ENCODE peak calls at places on chromosomes 2 and 18, in ten cellular contexts. One of them, this sample, is unnamed. For H3K36me3, the result is how much of the 10 kb centered on the place peaks cover.

GRCh38 chr18:40056085-40056484 is 1898.9 kb upstream of the PIK3C3 start:
- DNase-seq in heart left ventricle: no peak
- DNase-seq in Peyer's patch: no peak
- DNase-seq in gastrocnemius medialis: no peak
- DNase-seq in IMR-90: no peak
- DNase-seq in tibial nerve: no peak
- DNase-seq in testis: no peak
- DNase-seq in ovary: no peak
- DNase-seq in stomach: no peak
- DNase-seq in right lobe of liver: no peak
- DNase-seq in this sample: no peak

GRCh38 chr2:38039111-38039510 is 36.8 kb downstream of the CYP1B1 start:
- DNase-seq in heart left ventricle: no peak
- DNase-seq in Peyer's patch: no peak
- DNase-seq in gastrocnemius medialis: no peak
- DNase-seq in IMR-90: peak
- DNase-seq in tibial nerve: no peak
- DNase-seq in testis: no peak
- DNase-seq in ovary: no peak
- DNase-seq in stomach: no peak
- DNase-seq in right lobe of liver: no peak
- DNase-seq in this sample: no peak

GRCh38 chr18:75612491-75612890 is 185.0 kb upstream of the SMIM21 start:
- DNase-seq in heart left ventricle: no peak
- DNase-seq in Peyer's patch: no peak
- DNase-seq in gastrocnemius medialis: no peak
- DNase-seq in IMR-90: no peak
- DNase-seq in tibial nerve: no peak
- DNase-seq in testis: no peak
- DNase-seq in ovary: no peak
- DNase-seq in stomach: no peak
- DNase-seq in right lobe of liver: no peak
- DNase-seq in this sample: no peak

GRCh38 chr2:225895126-225895525 is 495.6 kb downstream of the NYAP2 start:
- DNase-seq in heart left ventricle: no peak
- DNase-seq in Peyer's patch: no peak
- DNase-seq in gastrocnemius medialis: no peak
- DNase-seq in IMR-90: peak
- DNase-seq in tibial nerve: no peak
- DNase-seq in testis: no peak
- DNase-seq in ovary: no peak
- DNase-seq in stomach: no peak
- DNase-seq in right lobe of liver: no peak
- DNase-seq in this sample: no peak

GRCh38 chr2:230849633-230850357 is 14.9 kb upstream of the ITM2C start:
- DNase-seq in heart left ventricle: peak
- DNase-seq in Peyer's patch: peak
- DNase-seq in gastrocnemius medialis: no peak
- DNase-seq in IMR-90: no peak
- DNase-seq in tibial nerve: no peak
- DNase-seq in testis: peak
- DNase-seq in ovary: no peak
- DNase-seq in stomach: peak
- DNase-seq in right lobe of liver: no peak
- DNase-seq in this sample: no peak

GRCh38 chr18:6616981-6617380 is 112.5 kb upstream of the ARHGAP28 start:
- DNase-seq in heart left ventricle: no peak
- DNase-seq in Peyer's patch: no peak
- DNase-seq in gastrocnemius medialis: no peak
- DNase-seq in IMR-90: peak
- DNase-seq in tibial nerve: no peak
- DNase-seq in testis: no peak
- DNase-seq in ovary: no peak
- DNase-seq in stomach: no peak
- DNase-seq in right lobe of liver: no peak
- DNase-seq in this sample: no peak

GRCh38 chr2:25885933-25886332 is 7.6 kb upstream of the ASXL2 start:
- DNase-seq in heart left ventricle: no peak
- DNase-seq in Peyer's patch: no peak
- DNase-seq in gastrocnemius medialis: no peak
- DNase-seq in IMR-90: peak
- DNase-seq in tibial nerve: no peak
- DNase-seq in testis: no peak
- DNase-seq in ovary: no peak
- DNase-seq in stomach: no peak
- DNase-seq in right lobe of liver: no peak
- DNase-seq in this sample: no peak

GRCh38 chr2:173606619-173607305 is 252.1 kb downstream of the CDCA7 start:
- DNase-seq in heart left ventricle: no peak
- DNase-seq in Peyer's patch: no peak
- DNase-seq in gastrocnemius medialis: no peak
- DNase-seq in IMR-90: no peak
- DNase-seq in tibial nerve: no peak
- DNase-seq in testis: no peak
- DNase-seq in ovary: no peak
- DNase-seq in stomach: no peak
- DNase-seq in right lobe of liver: no peak
- DNase-seq in this sample: no peak

GRCh38 chr2:168559187-168559586 is 103.1 kb downstream of the CERS6 start:
- DNase-seq in heart left ventricle: no peak
- DNase-seq in Peyer's patch: peak
- DNase-seq in gastrocnemius medialis: no peak
- DNase-seq in IMR-90: no peak
- DNase-seq in tibial nerve: no peak
- DNase-seq in testis: peak
- DNase-seq in ovary: no peak
- DNase-seq in stomach: peak
- DNase-seq in right lobe of liver: peak
- DNase-seq in this sample: no peak

GRCh38 chr2:226915846-226916360 is 80.0 kb downstream of the RHBDD1 start:
- DNase-seq in heart left ventricle: no peak
- DNase-seq in Peyer's patch: no peak
- DNase-seq in gastrocnemius medialis: no peak
- DNase-seq in IMR-90: peak
- DNase-seq in tibial nerve: no peak
- DNase-seq in testis: no peak
- DNase-seq in ovary: no peak
- DNase-seq in stomach: no peak
- DNase-seq in right lobe of liver: no peak
- DNase-seq in this sample: no peak

GRCh38 chr2:217804338-217804737 is 198.5 kb downstream of the TNS1 start:
- DNase-seq in heart left ventricle: peak
- DNase-seq in Peyer's patch: no peak
- DNase-seq in gastrocnemius medialis: no peak
- DNase-seq in IMR-90: no peak
- DNase-seq in tibial nerve: no peak
- DNase-seq in testis: no peak
- DNase-seq in ovary: peak
- DNase-seq in stomach: no peak
- DNase-seq in right lobe of liver: no peak
- DNase-seq in this sample: peak

GRCh38 chr2:217804786-217805678 is 197.8 kb downstream of the TNS1 start:
- DNase-seq in heart left ventricle: peak
- DNase-seq in Peyer's patch: no peak
- DNase-seq in gastrocnemius medialis: peak
- DNase-seq in IMR-90: no peak
- DNase-seq in tibial nerve: no peak
- DNase-seq in testis: no peak
- DNase-seq in ovary: peak
- DNase-seq in stomach: no peak
- DNase-seq in right lobe of liver: no peak
- DNase-seq in this sample: peak

GRCh38 chr2:217807025-217807424 is 195.8 kb downstream of the TNS1 start:
- DNase-seq in heart left ventricle: no peak
- DNase-seq in Peyer's patch: no peak
- DNase-seq in gastrocnemius medialis: no peak
- DNase-seq in IMR-90: no peak
- DNase-seq in tibial nerve: no peak
- DNase-seq in testis: no peak
- DNase-seq in ovary: no peak
- DNase-seq in stomach: no peak
- DNase-seq in right lobe of liver: no peak
- DNase-seq in this sample: no peak

GRCh38 chr2:217806480-217806760 is 196.4 kb downstream of the TNS1 start:
- DNase-seq in heart left ventricle: peak
- DNase-seq in Peyer's patch: no peak
- DNase-seq in gastrocnemius medialis: no peak
- DNase-seq in IMR-90: no peak
- DNase-seq in tibial nerve: no peak
- DNase-seq in testis: no peak
- DNase-seq in ovary: no peak
- DNase-seq in stomach: no peak
- DNase-seq in right lobe of liver: peak
- DNase-seq in this sample: no peak

DNA sequence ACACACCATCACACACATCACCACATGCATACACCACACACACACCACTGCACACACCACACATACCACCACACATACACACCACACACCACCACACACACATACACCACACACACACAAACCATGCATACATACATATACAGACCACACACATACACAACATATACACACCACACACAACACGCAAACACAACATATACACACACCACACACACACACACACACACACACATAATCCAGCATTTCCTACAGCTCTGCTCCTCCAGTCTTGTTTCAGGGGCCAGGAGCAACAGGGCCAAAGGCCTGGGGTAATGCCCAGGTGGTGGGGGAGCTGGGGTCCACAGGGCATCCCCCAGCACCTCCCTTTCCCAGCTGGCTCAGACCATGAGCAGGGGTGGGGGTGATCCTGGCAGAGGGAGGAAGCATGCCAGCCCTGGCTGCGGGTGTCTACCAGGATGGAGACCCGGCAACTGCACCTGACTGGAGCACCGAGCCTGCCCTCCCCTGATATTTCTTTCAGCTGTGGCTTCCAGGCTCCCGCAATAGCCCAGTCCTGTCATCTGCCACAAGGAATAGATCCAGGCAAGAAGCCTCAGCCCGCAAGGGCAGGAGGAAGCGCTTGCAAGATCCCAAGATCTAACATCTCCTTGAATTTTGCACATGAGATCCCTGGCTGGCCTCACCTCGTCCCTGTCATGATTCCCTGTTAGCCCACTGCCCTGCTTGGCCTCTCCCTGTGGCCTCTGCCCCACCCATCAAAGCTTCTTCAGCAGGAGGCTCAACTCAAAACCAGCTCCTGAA is 196.9 kb downstream of the TNS1 start:
- DNase-seq in heart left ventricle: peak
- DNase-seq in Peyer's patch: no peak
- DNase-seq in gastrocnemius medialis: no peak
- DNase-seq in IMR-90: no peak
- DNase-seq in tibial nerve: no peak
- DNase-seq in testis: no peak
- DNase-seq in ovary: peak
- DNase-seq in stomach: no peak
- DNase-seq in right lobe of liver: no peak
- DNase-seq in this sample: peak
- H3K36me3 ChIP-seq in heart left ventricle: half or more
- H3K36me3 ChIP-seq in Peyer's patch: half or more
- H3K36me3 ChIP-seq in gastrocnemius medialis: under half
- H3K36me3 ChIP-seq in IMR-90: half or more
- H3K36me3 ChIP-seq in tibial nerve: under half
- H3K36me3 ChIP-seq in testis: under half
- H3K36me3 ChIP-seq in ovary: under half
- H3K36me3 ChIP-seq in stomach: half or more
- H3K36me3 ChIP-seq in right lobe of liver: under half
- H3K36me3 ChIP-seq in this sample: half or more

DNA sequence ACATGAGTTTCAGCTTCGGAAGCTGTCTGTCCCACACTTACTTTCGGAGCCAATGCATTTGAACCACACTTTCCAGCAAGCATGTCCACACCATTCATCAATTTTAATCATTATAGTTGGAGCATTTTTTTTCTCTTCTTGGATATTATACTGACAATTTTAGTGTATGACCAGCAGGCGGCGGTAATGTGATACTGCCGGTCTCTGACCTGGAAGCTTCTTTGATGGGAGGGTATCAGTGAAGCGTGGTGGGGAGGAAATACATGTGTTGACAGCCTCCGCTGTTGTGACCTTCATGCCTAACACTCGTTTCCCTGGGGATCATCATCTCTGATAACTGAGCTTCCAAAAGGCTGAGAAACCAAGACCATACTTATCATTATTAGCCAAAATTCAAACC is 231.7 kb downstream of the GBX2 start:
- DNase-seq in heart left ventricle: no peak
- DNase-seq in Peyer's patch: peak
- DNase-seq in gastrocnemius medialis: no peak
- DNase-seq in IMR-90: no peak
- DNase-seq in tibial nerve: no peak
- DNase-seq in testis: no peak
- DNase-seq in ovary: no peak
- DNase-seq in stomach: peak
- DNase-seq in right lobe of liver: peak
- DNase-seq in this sample: no peak
- TF ChIP-seq CTCF in heart left ventricle: no peak
- TF ChIP-seq CTCF in Peyer's patch: peak
- TF ChIP-seq CTCF in gastrocnemius medialis: no peak
- TF ChIP-seq CTCF in IMR-90: peak
- TF ChIP-seq CTCF in tibial nerve: no peak
- TF ChIP-seq CTCF in testis: peak
- TF ChIP-seq CTCF in ovary: no peak
- TF ChIP-seq CTCF in stomach: no peak
- TF ChIP-seq CTCF in right lobe of liver: peak
- TF ChIP-seq CTCF in this sample: no peak

GRCh38 chr18:50194623-50195532 is at the start of gene MYO5B:
- DNase-seq in heart left ventricle: peak
- DNase-seq in Peyer's patch: peak
- DNase-seq in gastrocnemius medialis: no peak
- DNase-seq in IMR-90: no peak
- DNase-seq in tibial nerve: no peak
- DNase-seq in testis: peak
- DNase-seq in ovary: no peak
- DNase-seq in stomach: peak
- DNase-seq in right lobe of liver: peak
- DNase-seq in this sample: no peak
- TF ChIP-seq POLR2A in heart left ventricle: no peak
- TF ChIP-seq POLR2A in Peyer's patch: peak
- TF ChIP-seq POLR2A in gastrocnemius medialis: no peak
- TF ChIP-seq POLR2A in IMR-90: no peak
- TF ChIP-seq POLR2A in tibial nerve: no peak
- TF ChIP-seq POLR2A in testis: no peak
- TF ChIP-seq POLR2A in ovary: no peak
- TF ChIP-seq POLR2A in stomach: no peak
- TF ChIP-seq POLR2A in right lobe of liver: peak
- TF ChIP-seq POLR2A in this sample: no peak

DNA sequence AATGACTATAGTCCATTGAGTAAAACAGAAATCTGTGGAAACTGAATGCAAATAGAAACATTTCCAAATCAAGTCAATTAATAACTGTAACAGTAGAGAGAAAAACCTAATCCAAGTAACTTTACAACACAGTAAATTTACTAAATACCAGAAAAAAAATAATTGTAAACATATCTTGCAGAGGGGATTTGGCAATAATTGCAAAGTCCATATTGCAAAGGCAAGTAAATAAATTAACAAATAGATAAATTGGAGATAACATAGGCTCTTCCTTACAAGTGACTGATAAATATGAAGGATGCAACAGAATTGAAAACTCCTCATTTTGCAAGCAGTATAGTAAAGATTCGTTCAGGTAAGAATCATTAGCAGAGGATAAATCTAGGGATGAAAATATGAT is 65.0 kb downstream of the SMC6 start:
- DNase-seq in heart left ventricle: no peak
- DNase-seq in Peyer's patch: no peak
- DNase-seq in gastrocnemius medialis: no peak
- DNase-seq in IMR-90: no peak
- DNase-seq in tibial nerve: no peak
- DNase-seq in testis: no peak
- DNase-seq in ovary: no peak
- DNase-seq in stomach: no peak
- DNase-seq in right lobe of liver: no peak
- DNase-seq in this sample: no peak
- H3K36me3 ChIP-seq in heart left ventricle: under half
- H3K36me3 ChIP-seq in Peyer's patch: half or more
- H3K36me3 ChIP-seq in gastrocnemius medialis: under half
- H3K36me3 ChIP-seq in IMR-90: under half
- H3K36me3 ChIP-seq in tibial nerve: under half
- H3K36me3 ChIP-seq in testis: under half
- H3K36me3 ChIP-seq in ovary: under half
- H3K36me3 ChIP-seq in stomach: half or more
- H3K36me3 ChIP-seq in right lobe of liver: under half
- H3K36me3 ChIP-seq in this sample: under half